ENCODE peak calls at places on chromosome 6, in four cellular contexts. H, A, C and Y are unnamed samples.

GRCh38 chr6:86963352-86963751 is 26.0 kb downstream of the HTR1E start:
- DNase-seq in H (no peak), A (no peak), C (no peak), Y (no peak)

GRCh38 chr6:108156180-108156937 is 9.5 kb upstream of the NR2E1 start:
- DNase-seq in C (peak; percentile 65), A (peak; percentile 68), H (no peak), Y (no peak)

GRCh38 chr6:73004817-73005216 is 220.5 kb downstream of the KHDC1L start:
- DNase-seq in C (no peak), H (no peak), A (no peak), Y (no peak)

GRCh38 chr6:163754866-163755265 is 340.3 kb downstream of the QKI start:
- DNase-seq in A (no peak), H (no peak), C (no peak), Y (no peak)

GRCh38 chr6:144064402-144064830 is 31.0 kb downstream of the SF3B5 start:
- DNase-seq in C (peak; percentile 70), H (peak; percentile 23), A (no peak), Y (no peak)

GRCh38 chr6:21595951-21596378 is 2.4 kb downstream of the SOX4 start:
- DNase-seq in A (peak; percentile 31), H (peak; percentile 17), C (peak; percentile 43), Y (no peak)

GRCh38 chr6:919499-919898 is 226.6 kb upstream of the EXOC2 start:
- DNase-seq in C (no peak), A (no peak), H (no peak), Y (no peak)

GRCh38 chr6:87879144-87879861 is 168.3 kb upstream of the SPACA1 start:
- DNase-seq in A (no peak), C (no peak), H (no peak), Y (no peak)

GRCh38 chr6:143224516-143224915 is 163.8 kb downstream of the AIG1 start:
- DNase-seq in H (no peak), C (no peak), A (no peak), Y (no peak)

GRCh38 chr6:24836116-24836515 is 37.4 kb upstream of the ARMH2 start:
- DNase-seq in A (no peak), C (no peak), H (no peak), Y (no peak)

GRCh38 chr6:30913721-30914075 is 340 bp upstream of the VARS2 start:
- DNase-seq in A (no peak), H (no peak), C (no peak), Y (no peak)

GRCh38 chr6:130018830-130019795 is 732 bp downstream of the L3MBTL3 start:
- DNase-seq in H (peak; percentile 16), C (peak; percentile 76), A (peak; percentile 19), Y (peak; percentile 20)

GRCh38 chr6:65998544-65998943 is 291.5 kb upstream of the EYS start:
- DNase-seq in H (no peak), A (no peak), C (no peak), Y (no peak)

GRCh38 chr6:10451828-10452509 is 37.1 kb upstream of the TFAP2A start:
- DNase-seq in C (no peak), A (no peak), H (no peak), Y (peak; percentile 99)

GRCh38 chr6:113978084-113978675 is 7.2 kb upstream of the HDAC2 start:
- DNase-seq in C (no peak), H (no peak), A (no peak), Y (no peak)

GRCh38 chr6:164528539-164528938 is 780.9 kb downstream of the C6orf118 start:
- DNase-seq in A (no peak), C (no peak), H (no peak), Y (no peak)

GRCh38 chr6:16639689-16640480 is 121.4 kb downstream of the ATXN1 start:
- DNase-seq in A (no peak), H (no peak), C (no peak), Y (peak; percentile 77)